ENCODE peak calls at places on chromosomes 5 and 9, in six cellular contexts. One of them, this sample, is unnamed.

GRCh38 chr5:154286557-154286956 is 96.0 kb downstream of the GALNT10 start:
- DNase-seq in cardiac muscle cell: no peak
- DNase-seq in BJ: no peak
- DNase-seq in suprapubic skin: no peak
- DNase-seq in tibial nerve: no peak
- DNase-seq in astrocyte: no peak
- DNase-seq in this sample: no peak

GRCh38 chr9:126722252-126722921 is 82.5 kb upstream of the ZBTB43 start:
- DNase-seq in cardiac muscle cell: peak; percentile 70
- DNase-seq in suprapubic skin: peak; percentile 88
- DNase-seq in BJ: no peak
- DNase-seq in astrocyte: peak; percentile 21
- DNase-seq in tibial nerve: peak; percentile 29
- DNase-seq in this sample: peak; percentile 63

GRCh38 chr5:115816226-115817042 is at the start of gene CDO1:
- DNase-seq in cardiac muscle cell: peak; percentile 74
- DNase-seq in tibial nerve: peak; percentile 61
- DNase-seq in suprapubic skin: peak; percentile 70
- DNase-seq in BJ: no peak
- DNase-seq in astrocyte: peak; percentile 71
- DNase-seq in this sample: no peak

GRCh38 chr5:147098233-147098790 is 136.5 kb upstream of the STK32A start:
- DNase-seq in suprapubic skin: no peak
- DNase-seq in tibial nerve: no peak
- DNase-seq in cardiac muscle cell: peak; percentile 66
- DNase-seq in astrocyte: peak; percentile 76
- DNase-seq in BJ: peak; percentile 4
- DNase-seq in this sample: no peak

GRCh38 chr9:73742412-73742811 is 590.7 kb downstream of the ANXA1 start:
- DNase-seq in tibial nerve: no peak
- DNase-seq in astrocyte: no peak
- DNase-seq in suprapubic skin: no peak
- DNase-seq in BJ: no peak
- DNase-seq in cardiac muscle cell: no peak
- DNase-seq in this sample: no peak

GRCh38 chr5:158436271-158437065 is 577.5 kb upstream of the CLINT1 start:
- DNase-seq in astrocyte: no peak
- DNase-seq in tibial nerve: no peak
- DNase-seq in cardiac muscle cell: no peak
- DNase-seq in BJ: no peak
- DNase-seq in suprapubic skin: no peak
- DNase-seq in this sample: no peak

GRCh38 chr9:82645591-82645990 is 417.4 kb downstream of the RASEF start:
- DNase-seq in tibial nerve: no peak
- DNase-seq in cardiac muscle cell: no peak
- DNase-seq in BJ: no peak
- DNase-seq in suprapubic skin: no peak
- DNase-seq in astrocyte: peak; percentile 16
- DNase-seq in this sample: peak; percentile 7

GRCh38 chr5:61051267-61051666 is 106.3 kb downstream of the NDUFAF2 start:
- DNase-seq in cardiac muscle cell: peak; percentile 45
- DNase-seq in suprapubic skin: no peak
- DNase-seq in BJ: no peak
- DNase-seq in astrocyte: peak; percentile 66
- DNase-seq in tibial nerve: no peak
- DNase-seq in this sample: peak; percentile 52

GRCh38 chr9:134840511-134840910 is 40.1 kb upstream of the FCN2 start:
- DNase-seq in suprapubic skin: no peak
- DNase-seq in astrocyte: no peak
- DNase-seq in BJ: no peak
- DNase-seq in tibial nerve: no peak
- DNase-seq in cardiac muscle cell: no peak
- DNase-seq in this sample: no peak

GRCh38 chr5:41109186-41109585 is 38.0 kb upstream of the MROH2B start:
- DNase-seq in suprapubic skin: no peak
- DNase-seq in cardiac muscle cell: no peak
- DNase-seq in astrocyte: peak; percentile 4
- DNase-seq in BJ: no peak
- DNase-seq in tibial nerve: no peak
- DNase-seq in this sample: no peak

GRCh38 chr5:9099681-9100080 is 446.2 kb downstream of the SEMA5A start:
- DNase-seq in suprapubic skin: no peak
- DNase-seq in cardiac muscle cell: no peak
- DNase-seq in astrocyte: no peak
- DNase-seq in tibial nerve: no peak
- DNase-seq in BJ: no peak
- DNase-seq in this sample: no peak
- TF ChIP-seq CTCF in suprapubic skin: no peak
- TF ChIP-seq CTCF in cardiac muscle cell: no peak
- TF ChIP-seq CTCF in astrocyte: no peak
- TF ChIP-seq CTCF in tibial nerve: no peak
- TF ChIP-seq CTCF in BJ: no peak
- TF ChIP-seq CTCF in this sample: no peak

DNA sequence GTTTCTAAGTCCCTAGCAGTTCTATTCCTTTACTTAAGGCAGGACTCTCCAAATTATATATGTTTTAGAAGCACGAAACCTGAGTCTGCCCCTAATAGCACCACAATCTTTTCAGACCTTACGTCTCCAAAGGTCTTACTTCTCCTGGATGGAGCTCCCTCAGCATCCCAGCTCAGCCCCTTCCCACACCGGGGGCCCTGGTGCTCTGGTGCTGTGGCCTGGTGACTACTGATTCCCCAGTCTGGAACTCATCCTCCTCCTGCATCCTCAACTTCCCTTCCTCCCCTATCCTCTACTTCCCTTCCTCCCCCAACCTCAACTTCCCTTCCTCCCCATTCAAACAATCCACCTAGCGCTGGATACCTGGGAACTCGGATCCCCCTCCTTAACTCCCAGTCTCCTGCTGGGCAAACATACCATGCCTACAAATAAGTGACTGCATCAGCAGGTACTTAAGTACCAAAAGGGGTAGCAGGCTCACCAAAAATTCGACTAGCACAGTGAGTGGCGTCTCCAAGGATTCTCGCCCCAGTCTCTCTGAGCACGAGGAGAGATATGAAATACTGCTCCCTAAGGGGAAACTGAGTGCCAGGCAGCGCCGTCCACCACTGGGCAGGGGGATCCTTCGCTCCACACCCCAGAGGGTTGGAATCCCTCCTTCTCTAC is 848 bp downstream of the IGFBPL1 start:
- DNase-seq in BJ: no peak
- DNase-seq in astrocyte: no peak
- DNase-seq in tibial nerve: no peak
- DNase-seq in cardiac muscle cell: no peak
- DNase-seq in suprapubic skin: no peak
- DNase-seq in this sample: no peak
- H3K4me3 ChIP-seq in BJ: peak overlapping the region; percentile 35
- H3K4me3 ChIP-seq in astrocyte: peak overlapping the region; percentile 46
- H3K4me3 ChIP-seq in tibial nerve: peak overlapping the region; percentile 48
- H3K4me3 ChIP-seq in cardiac muscle cell: peak overlapping the region; percentile 22
- H3K4me3 ChIP-seq in suprapubic skin: peak overlapping the region; percentile 51
- H3K4me3 ChIP-seq in this sample: peak overlapping the region; percentile 36

GRCh38 chr9:137777761-137778160 is 99.8 kb upstream of the CACNA1B start:
- DNase-seq in suprapubic skin: no peak
- DNase-seq in astrocyte: no peak
- DNase-seq in tibial nerve: no peak
- DNase-seq in cardiac muscle cell: no peak
- DNase-seq in BJ: no peak
- DNase-seq in this sample: no peak

GRCh38 chr9:137776306-137776995 is 101.1 kb upstream of the CACNA1B start:
- DNase-seq in tibial nerve: no peak
- DNase-seq in suprapubic skin: no peak
- DNase-seq in BJ: no peak
- DNase-seq in cardiac muscle cell: no peak
- DNase-seq in astrocyte: no peak
- DNase-seq in this sample: no peak

GRCh38 chr9:137772281-137772873 is 105.2 kb upstream of the CACNA1B start:
- DNase-seq in astrocyte: no peak
- DNase-seq in suprapubic skin: no peak
- DNase-seq in cardiac muscle cell: no peak
- DNase-seq in BJ: no peak
- DNase-seq in tibial nerve: no peak
- DNase-seq in this sample: peak; percentile 4

GRCh38 chr9:137771580-137771979 is 106.0 kb upstream of the CACNA1B start:
- DNase-seq in BJ: no peak
- DNase-seq in cardiac muscle cell: no peak
- DNase-seq in suprapubic skin: no peak
- DNase-seq in tibial nerve: no peak
- DNase-seq in astrocyte: no peak
- DNase-seq in this sample: no peak

DNA sequence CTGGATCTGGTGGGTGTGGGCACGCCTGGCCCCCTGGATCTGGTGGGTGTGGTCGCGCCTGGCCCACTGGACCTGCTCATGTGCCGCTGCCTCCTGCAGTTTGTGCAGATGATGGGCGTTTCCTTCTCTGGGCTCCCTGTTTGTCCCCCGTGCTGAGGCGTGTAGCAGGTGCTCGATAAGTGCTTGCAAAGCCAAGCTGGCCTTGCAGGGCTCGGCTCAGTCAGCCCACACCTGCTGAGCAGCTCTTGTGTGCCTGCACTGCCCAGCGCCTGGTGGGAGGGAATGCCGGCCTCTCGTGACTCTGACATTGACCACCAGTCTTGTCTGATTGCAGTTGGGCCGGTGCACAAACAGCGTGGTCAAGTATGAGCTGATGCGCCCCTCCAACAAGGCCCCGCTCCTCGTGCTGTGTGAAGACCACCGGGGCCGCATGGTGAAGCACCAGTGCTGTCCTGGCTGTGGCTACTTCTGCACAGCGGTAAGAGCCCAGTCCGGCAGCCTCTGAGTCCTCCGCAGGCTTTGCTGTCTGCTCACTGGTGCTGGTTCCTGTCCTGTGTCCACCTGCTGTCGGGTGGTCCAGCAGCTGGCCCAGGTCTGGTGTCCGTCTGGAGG is 102.7 kb upstream of the CACNA1B start:
- DNase-seq in cardiac muscle cell: no peak
- DNase-seq in BJ: no peak
- DNase-seq in astrocyte: no peak
- DNase-seq in suprapubic skin: no peak
- DNase-seq in tibial nerve: no peak
- DNase-seq in this sample: no peak
- H3K36me3 ChIP-seq in cardiac muscle cell: peaks cover 36% of the 10 kb centered on the region
- H3K36me3 ChIP-seq in BJ: peaks cover 34% of the 10 kb centered on the region
- H3K36me3 ChIP-seq in astrocyte: peaks cover 12% of the 10 kb centered on the region
- H3K36me3 ChIP-seq in suprapubic skin: peaks cover 84% of the 10 kb centered on the region
- H3K36me3 ChIP-seq in tibial nerve: no peaks in the 10 kb centered on the region
- H3K36me3 ChIP-seq in this sample: no peaks in the 10 kb centered on the region

GRCh38 chr5:75891020-75891419 is 173.8 kb upstream of the POC5 start:
- DNase-seq in astrocyte: no peak
- DNase-seq in suprapubic skin: no peak
- DNase-seq in BJ: no peak
- DNase-seq in tibial nerve: no peak
- DNase-seq in cardiac muscle cell: no peak
- DNase-seq in this sample: no peak

GRCh38 chr5:75886706-75887105 is 169.5 kb upstream of the POC5 start:
- DNase-seq in BJ: no peak
- DNase-seq in suprapubic skin: no peak
- DNase-seq in tibial nerve: no peak
- DNase-seq in astrocyte: no peak
- DNase-seq in cardiac muscle cell: no peak
- DNase-seq in this sample: peak; percentile 4

GRCh38 chr5:75885321-75885720 is 168.1 kb upstream of the POC5 start:
- DNase-seq in tibial nerve: no peak
- DNase-seq in cardiac muscle cell: no peak
- DNase-seq in suprapubic skin: no peak
- DNase-seq in BJ: no peak
- DNase-seq in astrocyte: no peak
- DNase-seq in this sample: no peak

GRCh38 chr5:75890546-75890945 is 173.3 kb upstream of the POC5 start:
- DNase-seq in tibial nerve: no peak
- DNase-seq in astrocyte: no peak
- DNase-seq in suprapubic skin: no peak
- DNase-seq in BJ: no peak
- DNase-seq in cardiac muscle cell: no peak
- DNase-seq in this sample: no peak

DNA sequence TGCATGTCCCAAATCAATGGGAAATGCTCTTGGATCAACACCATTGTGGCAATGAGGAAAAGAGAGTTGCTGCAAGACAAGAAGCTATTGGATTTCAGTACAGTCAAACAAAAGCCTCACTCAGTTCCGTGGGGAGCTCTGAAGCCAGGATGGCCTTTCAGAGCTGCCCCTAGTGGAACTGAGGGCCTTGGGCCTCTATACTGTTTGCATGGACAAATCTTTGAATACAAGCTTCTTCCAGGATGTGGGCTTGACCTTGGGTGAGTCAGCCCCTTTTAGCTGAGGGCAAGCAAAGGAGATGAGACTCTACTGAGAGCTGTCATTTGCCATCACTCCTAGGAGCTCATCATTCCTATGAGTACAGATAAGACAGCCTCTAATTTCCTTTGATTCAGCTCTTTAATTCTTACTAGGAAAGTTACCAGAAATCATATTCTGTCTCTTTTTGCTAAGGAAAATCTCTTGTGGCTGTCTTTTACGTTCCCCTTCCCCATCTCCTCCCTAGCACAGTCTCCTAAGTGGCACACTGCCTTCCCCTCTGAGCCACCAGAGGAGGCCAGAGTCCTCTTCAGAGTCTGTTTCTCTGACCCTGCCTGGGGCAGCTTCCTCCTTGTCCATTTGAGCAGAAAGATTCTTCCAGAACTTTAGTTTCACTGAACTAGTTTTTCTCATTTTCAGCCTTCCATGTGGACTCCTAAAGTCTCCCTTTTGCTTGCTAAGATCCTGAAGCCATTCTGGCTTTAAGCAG is 168.8 kb upstream of the POC5 start:
- DNase-seq in cardiac muscle cell: no peak
- DNase-seq in suprapubic skin: no peak
- DNase-seq in astrocyte: no peak
- DNase-seq in tibial nerve: no peak
- DNase-seq in BJ: no peak
- DNase-seq in this sample: no peak
- TF ChIP-seq CTCF in cardiac muscle cell: no peak
- TF ChIP-seq CTCF in suprapubic skin: no peak
- TF ChIP-seq CTCF in astrocyte: no peak
- TF ChIP-seq CTCF in tibial nerve: no peak
- TF ChIP-seq CTCF in BJ: no peak
- TF ChIP-seq CTCF in this sample: peak; percentile 7

DNA sequence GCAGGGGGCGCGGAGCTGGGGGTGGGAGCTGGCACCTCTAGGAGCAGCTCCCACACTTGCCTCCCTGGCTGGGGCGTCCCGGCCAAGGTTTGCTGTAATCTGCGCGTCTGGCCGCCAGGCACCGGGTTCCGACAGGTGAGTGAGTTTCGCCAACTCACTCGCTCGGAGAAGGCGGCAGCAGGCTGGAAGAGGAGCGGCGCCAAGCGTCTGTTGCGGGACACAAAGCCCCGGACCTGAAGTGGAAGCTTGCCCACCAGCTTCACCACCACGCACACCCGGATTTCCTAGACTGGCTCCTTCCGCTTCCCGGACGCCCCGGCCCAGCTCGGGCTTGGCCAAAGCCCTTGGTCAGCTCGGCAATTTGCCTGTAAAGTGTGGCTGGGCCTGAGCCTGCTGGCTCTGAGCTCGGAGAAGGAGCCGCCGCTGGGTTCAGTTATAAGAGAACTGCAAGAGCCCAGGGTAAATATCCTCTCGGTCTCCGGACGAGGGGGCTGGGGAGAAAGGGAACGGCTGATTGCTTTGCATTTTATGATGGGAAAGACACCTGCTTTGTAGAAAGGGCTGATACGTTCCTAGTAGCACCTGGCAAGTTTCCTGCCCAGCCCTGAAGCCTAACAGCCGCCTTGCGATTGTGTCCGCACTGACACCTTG is 461 bp upstream of the GNA14 start:
- DNase-seq in suprapubic skin: peak; percentile 72
- DNase-seq in BJ: no peak
- DNase-seq in cardiac muscle cell: peak; percentile 60
- DNase-seq in astrocyte: peak; percentile 11
- DNase-seq in tibial nerve: no peak
- DNase-seq in this sample: no peak
- H3K4me3 ChIP-seq in suprapubic skin: peak overlapping the region; percentile 60
- H3K4me3 ChIP-seq in BJ: peak overlapping the region; percentile 30
- H3K4me3 ChIP-seq in cardiac muscle cell: peak overlapping the region; percentile 19
- H3K4me3 ChIP-seq in astrocyte: peak overlapping the region; percentile 59
- H3K4me3 ChIP-seq in tibial nerve: peak overlapping the region; percentile 58
- H3K4me3 ChIP-seq in this sample: peak overlapping the region; percentile 44